ENCODE peak calls at places on chromosomes 3 and 15, in nine cellular contexts. One of them, this sample, is unnamed.

GRCh38 chr3:188855690-188856089 is 316.1 kb upstream of the TPRG1 start:
- DNase-seq in adipocyte: no peak
- DNase-seq in CD8-positive, alpha-beta memory T cell: no peak
- DNase-seq in MM.1S: no peak
- DNase-seq in NCI-H1092 treated with DMSO at 0.1 percent for 48 hours: no peak
- DNase-seq in dermis blood vessel endothelial cell: no peak
- DNase-seq in neural crest cell: no peak
- DNase-seq in activated T-helper 9 cell treated with anti-CD3 and anti-CD28 coated beads, Interleukin-2, amount 50 U/mL, for 16 hours: no peak
- DNase-seq in psoas muscle: no peak
- DNase-seq in this sample: no peak

GRCh38 chr3:46460051-46460450 is 4.7 kb downstream of the LTF start:
- DNase-seq in adipocyte: no peak
- DNase-seq in CD8-positive, alpha-beta memory T cell: no peak
- DNase-seq in MM.1S: no peak
- DNase-seq in NCI-H1092 treated with DMSO at 0.1 percent for 48 hours: no peak
- DNase-seq in dermis blood vessel endothelial cell: no peak
- DNase-seq in neural crest cell: no peak
- DNase-seq in activated T-helper 9 cell treated with anti-CD3 and anti-CD28 coated beads, Interleukin-2, amount 50 U/mL, for 16 hours: no peak
- DNase-seq in psoas muscle: no peak
- DNase-seq in this sample: no peak

GRCh38 chr3:67907735-67908134 is 253.3 kb upstream of the SUCLG2 start:
- DNase-seq in adipocyte: no peak
- DNase-seq in CD8-positive, alpha-beta memory T cell: no peak
- DNase-seq in MM.1S: no peak
- DNase-seq in NCI-H1092 treated with DMSO at 0.1 percent for 48 hours: no peak
- DNase-seq in dermis blood vessel endothelial cell: no peak
- DNase-seq in neural crest cell: no peak
- DNase-seq in activated T-helper 9 cell treated with anti-CD3 and anti-CD28 coated beads, Interleukin-2, amount 50 U/mL, for 16 hours: no peak
- DNase-seq in psoas muscle: no peak
- DNase-seq in this sample: no peak

GRCh38 chr15:38878946-38879345 is 314.3 kb upstream of the RASGRP1 start:
- DNase-seq in adipocyte: no peak
- DNase-seq in CD8-positive, alpha-beta memory T cell: no peak
- DNase-seq in MM.1S: no peak
- DNase-seq in NCI-H1092 treated with DMSO at 0.1 percent for 48 hours: no peak
- DNase-seq in dermis blood vessel endothelial cell: peak; percentile 38
- DNase-seq in neural crest cell: no peak
- DNase-seq in activated T-helper 9 cell treated with anti-CD3 and anti-CD28 coated beads, Interleukin-2, amount 50 U/mL, for 16 hours: no peak
- DNase-seq in psoas muscle: no peak
- DNase-seq in this sample: no peak

GRCh38 chr15:42616107-42616506 is 40.7 kb downstream of the STARD9 start:
- DNase-seq in adipocyte: no peak
- DNase-seq in CD8-positive, alpha-beta memory T cell: no peak
- DNase-seq in MM.1S: no peak
- DNase-seq in NCI-H1092 treated with DMSO at 0.1 percent for 48 hours: no peak
- DNase-seq in dermis blood vessel endothelial cell: peak; percentile 11
- DNase-seq in neural crest cell: no peak
- DNase-seq in activated T-helper 9 cell treated with anti-CD3 and anti-CD28 coated beads, Interleukin-2, amount 50 U/mL, for 16 hours: no peak
- DNase-seq in psoas muscle: no peak
- DNase-seq in this sample: no peak

GRCh38 chr3:108036401-108036800 is 54.4 kb downstream of the CD47 start:
- DNase-seq in adipocyte: no peak
- DNase-seq in CD8-positive, alpha-beta memory T cell: no peak
- DNase-seq in MM.1S: no peak
- DNase-seq in NCI-H1092 treated with DMSO at 0.1 percent for 48 hours: no peak
- DNase-seq in dermis blood vessel endothelial cell: no peak
- DNase-seq in neural crest cell: no peak
- DNase-seq in activated T-helper 9 cell treated with anti-CD3 and anti-CD28 coated beads, Interleukin-2, amount 50 U/mL, for 16 hours: no peak
- DNase-seq in psoas muscle: no peak
- DNase-seq in this sample: no peak

GRCh38 chr3:134611516-134611915 is 39.3 kb downstream of the KY start:
- DNase-seq in adipocyte: no peak
- DNase-seq in CD8-positive, alpha-beta memory T cell: no peak
- DNase-seq in MM.1S: no peak
- DNase-seq in NCI-H1092 treated with DMSO at 0.1 percent for 48 hours: no peak
- DNase-seq in dermis blood vessel endothelial cell: no peak
- DNase-seq in neural crest cell: no peak
- DNase-seq in activated T-helper 9 cell treated with anti-CD3 and anti-CD28 coated beads, Interleukin-2, amount 50 U/mL, for 16 hours: no peak
- DNase-seq in psoas muscle: no peak
- DNase-seq in this sample: no peak

GRCh38 chr3:192842711-192843436 is 74.8 kb downstream of the MB21D2 start:
- DNase-seq in adipocyte: no peak
- DNase-seq in CD8-positive, alpha-beta memory T cell: no peak
- DNase-seq in MM.1S: no peak
- DNase-seq in NCI-H1092 treated with DMSO at 0.1 percent for 48 hours: no peak
- DNase-seq in dermis blood vessel endothelial cell: no peak
- DNase-seq in neural crest cell: no peak
- DNase-seq in activated T-helper 9 cell treated with anti-CD3 and anti-CD28 coated beads, Interleukin-2, amount 50 U/mL, for 16 hours: no peak
- DNase-seq in psoas muscle: no peak
- DNase-seq in this sample: no peak

GRCh38 chr15:78024141-78024567 is 53.4 kb downstream of the TBC1D2B start:
- DNase-seq in adipocyte: no peak
- DNase-seq in CD8-positive, alpha-beta memory T cell: no peak
- DNase-seq in MM.1S: no peak
- DNase-seq in NCI-H1092 treated with DMSO at 0.1 percent for 48 hours: no peak
- DNase-seq in dermis blood vessel endothelial cell: no peak
- DNase-seq in neural crest cell: no peak
- DNase-seq in activated T-helper 9 cell treated with anti-CD3 and anti-CD28 coated beads, Interleukin-2, amount 50 U/mL, for 16 hours: no peak
- DNase-seq in psoas muscle: peak; percentile 89
- DNase-seq in this sample: no peak

GRCh38 chr15:80464952-80465645 is 60.9 kb downstream of the ARNT2 start:
- DNase-seq in adipocyte: peak; percentile 25
- DNase-seq in CD8-positive, alpha-beta memory T cell: no peak
- DNase-seq in MM.1S: no peak
- DNase-seq in NCI-H1092 treated with DMSO at 0.1 percent for 48 hours: peak; percentile 10
- DNase-seq in dermis blood vessel endothelial cell: no peak
- DNase-seq in neural crest cell: no peak
- DNase-seq in activated T-helper 9 cell treated with anti-CD3 and anti-CD28 coated beads, Interleukin-2, amount 50 U/mL, for 16 hours: no peak
- DNase-seq in psoas muscle: no peak
- DNase-seq in this sample: no peak

GRCh38 chr15:47135279-47135678 is 582.0 kb upstream of the SEMA6D start:
- DNase-seq in adipocyte: no peak
- DNase-seq in CD8-positive, alpha-beta memory T cell: no peak
- DNase-seq in MM.1S: no peak
- DNase-seq in NCI-H1092 treated with DMSO at 0.1 percent for 48 hours: no peak
- DNase-seq in dermis blood vessel endothelial cell: no peak
- DNase-seq in neural crest cell: no peak
- DNase-seq in activated T-helper 9 cell treated with anti-CD3 and anti-CD28 coated beads, Interleukin-2, amount 50 U/mL, for 16 hours: no peak
- DNase-seq in psoas muscle: no peak
- DNase-seq in this sample: no peak

GRCh38 chr3:194756460-194757355 is 71.0 kb downstream of the FAM43A start:
- DNase-seq in adipocyte: peak; percentile 15
- DNase-seq in CD8-positive, alpha-beta memory T cell: no peak
- DNase-seq in MM.1S: no peak
- DNase-seq in NCI-H1092 treated with DMSO at 0.1 percent for 48 hours: no peak
- DNase-seq in dermis blood vessel endothelial cell: peak; percentile 25
- DNase-seq in neural crest cell: no peak
- DNase-seq in activated T-helper 9 cell treated with anti-CD3 and anti-CD28 coated beads, Interleukin-2, amount 50 U/mL, for 16 hours: no peak
- DNase-seq in psoas muscle: peak; percentile 88
- DNase-seq in this sample: no peak

GRCh38 chr15:52790166-52790708 is at the start of gene ONECUT1:
- DNase-seq in adipocyte: peak; percentile 73
- DNase-seq in CD8-positive, alpha-beta memory T cell: no peak
- DNase-seq in MM.1S: peak; percentile 71
- DNase-seq in NCI-H1092 treated with DMSO at 0.1 percent for 48 hours: peak; percentile 69
- DNase-seq in dermis blood vessel endothelial cell: peak; percentile 60
- DNase-seq in neural crest cell: peak; percentile 75
- DNase-seq in activated T-helper 9 cell treated with anti-CD3 and anti-CD28 coated beads, Interleukin-2, amount 50 U/mL, for 16 hours: peak; percentile 41
- DNase-seq in psoas muscle: peak; percentile 75
- DNase-seq in this sample: peak; percentile 69

GRCh38 chr3:131036200-131036816 is 9.6 kb downstream of the NEK11 start:
- DNase-seq in adipocyte: peak; percentile 52
- DNase-seq in CD8-positive, alpha-beta memory T cell: no peak
- DNase-seq in MM.1S: no peak
- DNase-seq in NCI-H1092 treated with DMSO at 0.1 percent for 48 hours: no peak
- DNase-seq in dermis blood vessel endothelial cell: no peak
- DNase-seq in neural crest cell: no peak
- DNase-seq in activated T-helper 9 cell treated with anti-CD3 and anti-CD28 coated beads, Interleukin-2, amount 50 U/mL, for 16 hours: no peak
- DNase-seq in psoas muscle: no peak
- DNase-seq in this sample: no peak

GRCh38 chr3:100650651-100651611 is 41.5 kb downstream of the ADGRG7 start:
- DNase-seq in adipocyte: peak; percentile 64
- DNase-seq in CD8-positive, alpha-beta memory T cell: peak; percentile 3
- DNase-seq in MM.1S: peak; percentile 54
- DNase-seq in NCI-H1092 treated with DMSO at 0.1 percent for 48 hours: no peak
- DNase-seq in dermis blood vessel endothelial cell: peak; percentile 64
- DNase-seq in neural crest cell: no peak
- DNase-seq in activated T-helper 9 cell treated with anti-CD3 and anti-CD28 coated beads, Interleukin-2, amount 50 U/mL, for 16 hours: no peak
- DNase-seq in psoas muscle: no peak
- DNase-seq in this sample: peak; percentile 60

This sample was measured in GM06990.